ENCODE peak calls at places on chromosomes 6 and 20, in four cellular contexts. One of them, this sample, is unnamed.

GRCh38 chr20:8932192-8933150 is 136.4 kb upstream of the PLCB4 start:
- DNase-seq in neural progenitor cell: no peak
- DNase-seq in HCT116: no peak
- DNase-seq in PC-3: peak
- DNase-seq in this sample: peak

GRCh38 chr20:17295151-17295726 is 68.4 kb downstream of the PCSK2 start:
- DNase-seq in HCT116: no peak
- DNase-seq in PC-3: no peak
- DNase-seq in neural progenitor cell: no peak
- DNase-seq in this sample: no peak

GRCh38 chr6:43891072-43891870 is 121.3 kb downstream of the VEGFA start:
- DNase-seq in HCT116: no peak
- DNase-seq in neural progenitor cell: peak
- DNase-seq in PC-3: no peak
- DNase-seq in this sample: no peak

GRCh38 chr6:74690365-74690764 is 515.5 kb downstream of the COL12A1 start:
- DNase-seq in PC-3: no peak
- DNase-seq in neural progenitor cell: no peak
- DNase-seq in HCT116: no peak
- DNase-seq in this sample: no peak

GRCh38 chr20:58361549-58361948 is 27.5 kb upstream of the VAPB start:
- DNase-seq in neural progenitor cell: no peak
- DNase-seq in PC-3: peak
- DNase-seq in HCT116: no peak
- DNase-seq in this sample: peak

GRCh38 chr20:52826321-52826720 is 145.8 kb upstream of the TSHZ2 start:
- DNase-seq in HCT116: no peak
- DNase-seq in neural progenitor cell: no peak
- DNase-seq in PC-3: no peak
- DNase-seq in this sample: no peak

GRCh38 chr20:51221791-51222408 is 199.0 kb upstream of the KCNG1 start:
- DNase-seq in neural progenitor cell: peak
- DNase-seq in HCT116: peak
- DNase-seq in PC-3: peak
- DNase-seq in this sample: peak

GRCh38 chr20:51624157-51624731 is 81.7 kb upstream of the NFATC2 start:
- DNase-seq in neural progenitor cell: peak
- DNase-seq in PC-3: peak
- DNase-seq in HCT116: peak
- DNase-seq in this sample: peak

GRCh38 chr6:80789912-80790635 is 683.6 kb downstream of the BCKDHB start:
- DNase-seq in neural progenitor cell: no peak
- DNase-seq in PC-3: peak
- DNase-seq in HCT116: no peak
- DNase-seq in this sample: peak

GRCh38 chr6:140653985-140654384 is 1279.5 kb upstream of the CITED2 start:
- DNase-seq in PC-3: no peak
- DNase-seq in neural progenitor cell: no peak
- DNase-seq in HCT116: no peak
- DNase-seq in this sample: no peak

GRCh38 chr6:11727995-11728961 is 50.3 kb downstream of the ADTRP start:
- DNase-seq in PC-3: no peak
- DNase-seq in HCT116: no peak
- DNase-seq in neural progenitor cell: no peak
- DNase-seq in this sample: no peak

GRCh38 chr6:150303256-150303655 is 65.6 kb upstream of the IYD start:
- DNase-seq in HCT116: no peak
- DNase-seq in PC-3: no peak
- DNase-seq in neural progenitor cell: no peak
- DNase-seq in this sample: no peak

GRCh38 chr6:43758617-43759050 is 11.4 kb upstream of the VEGFA start:
- DNase-seq in PC-3: peak
- DNase-seq in HCT116: no peak
- DNase-seq in neural progenitor cell: peak
- DNase-seq in this sample: no peak

DNA sequence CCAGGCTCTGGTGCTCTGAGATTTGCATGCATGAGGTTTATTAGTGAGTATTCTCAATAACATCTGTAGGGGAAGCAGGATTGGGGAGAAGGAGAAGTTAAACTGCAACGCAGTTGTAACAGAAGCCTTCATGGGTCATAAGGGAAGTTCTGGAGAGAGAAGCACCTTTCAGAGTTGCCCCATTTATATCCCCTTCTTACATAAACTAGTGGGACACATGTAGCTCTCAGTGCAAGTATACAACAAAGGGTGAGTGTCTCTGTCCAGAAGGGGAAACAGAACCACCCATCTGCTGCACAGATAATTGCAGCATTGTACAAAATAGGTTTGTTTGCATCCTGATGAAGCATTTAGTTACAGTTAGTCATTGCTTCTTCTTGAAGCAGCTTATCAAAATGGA is 4.3 kb upstream of the ADGB start:
- DNase-seq in HCT116: no peak
- DNase-seq in neural progenitor cell: no peak
- DNase-seq in PC-3: no peak
- DNase-seq in this sample: no peak
- TF ChIP-seq EZH2 in HCT116: no peak
- TF ChIP-seq EZH2 in neural progenitor cell: no peak
- TF ChIP-seq EZH2 in PC-3: no peak
- TF ChIP-seq EZH2 in this sample: no peak

DNA sequence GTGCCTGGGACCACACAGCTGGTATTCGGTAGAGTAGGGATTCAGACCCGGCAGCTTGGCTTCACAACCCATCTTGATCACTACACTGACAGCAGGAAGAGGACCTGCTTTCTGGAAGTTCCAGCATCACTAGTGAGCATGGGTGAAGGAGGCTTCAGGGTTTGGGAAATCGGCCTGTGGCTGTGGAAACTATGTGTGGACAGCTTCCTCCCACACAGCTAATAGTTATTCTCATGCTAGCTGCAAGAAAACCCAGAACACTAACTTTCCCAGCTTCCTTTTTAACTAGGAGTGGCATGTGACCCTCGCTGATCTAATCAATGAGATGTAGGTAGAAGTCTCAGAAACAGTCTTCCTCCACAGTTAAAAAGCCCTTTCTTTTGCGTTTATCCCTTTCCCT is 36.3 kb upstream of the SIRPA start:
- DNase-seq in PC-3: no peak
- DNase-seq in neural progenitor cell: no peak
- DNase-seq in HCT116: no peak
- DNase-seq in this sample: peak
- H2AFZ ChIP-seq in PC-3: no peak
- H2AFZ ChIP-seq in neural progenitor cell: no peak
- H2AFZ ChIP-seq in HCT116: no peak
- H2AFZ ChIP-seq in this sample: no peak

GRCh38 chr6:33963351-33963750 is 159.5 kb upstream of the MLN start:
- DNase-seq in PC-3: no peak
- DNase-seq in HCT116: no peak
- DNase-seq in neural progenitor cell: no peak
- DNase-seq in this sample: no peak
- TF ChIP-seq EZH2phosphoT487 in PC-3: no peak
- TF ChIP-seq EZH2phosphoT487 in HCT116: no peak
- TF ChIP-seq EZH2phosphoT487 in neural progenitor cell: no peak
- TF ChIP-seq EZH2phosphoT487 in this sample: no peak

DNA sequence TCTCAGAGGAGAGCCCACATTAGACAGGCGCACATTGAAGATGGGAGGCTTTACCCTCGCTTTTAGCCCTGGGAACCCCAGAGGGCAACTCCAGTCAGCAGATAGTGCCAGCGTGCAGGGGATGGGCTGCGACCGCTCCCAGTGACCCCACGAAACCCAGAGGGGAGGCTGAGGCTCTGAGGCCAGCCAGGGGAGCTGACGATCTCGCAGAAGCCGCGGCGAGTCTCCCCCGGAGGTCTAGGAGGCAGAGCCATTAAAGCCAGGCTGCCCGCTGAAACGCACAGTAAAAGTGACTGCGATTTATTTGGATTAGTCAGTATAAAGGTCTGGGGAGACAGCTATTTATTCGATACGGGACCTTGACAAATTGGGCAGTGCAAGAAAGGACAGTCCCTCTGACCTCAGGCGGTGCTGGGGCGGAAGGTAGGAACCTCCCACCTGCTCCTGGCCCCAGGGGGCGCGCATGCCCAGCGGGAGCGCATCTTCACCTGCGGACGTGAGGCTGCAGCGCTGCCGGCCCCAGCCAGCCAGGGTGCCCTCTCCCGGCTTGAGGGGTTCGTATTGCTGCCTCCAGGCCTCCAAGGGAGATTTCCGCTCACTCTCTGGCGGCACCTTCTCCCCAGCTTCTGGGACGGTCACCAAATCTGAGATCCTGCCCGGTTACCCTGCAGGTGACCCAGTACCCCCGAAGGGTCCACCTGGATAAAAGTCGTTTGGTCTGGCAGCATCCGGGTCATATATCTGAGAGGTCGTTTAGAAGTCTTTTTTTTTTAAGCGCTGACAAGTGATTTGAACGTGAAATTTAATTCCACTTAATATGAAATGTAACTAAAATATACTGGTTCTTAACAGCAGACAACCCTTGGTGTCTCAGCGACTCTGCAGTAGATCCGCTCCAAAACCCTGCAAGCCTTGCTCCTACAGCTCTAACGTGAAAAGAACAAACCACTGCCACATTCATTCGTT is 34.0 kb upstream of the TCF21 start:
- DNase-seq in neural progenitor cell: peak
- DNase-seq in HCT116: no peak
- DNase-seq in PC-3: no peak
- DNase-seq in this sample: peak
- TF ChIP-seq EZH2 in neural progenitor cell: peak
- TF ChIP-seq EZH2 in HCT116: no peak
- TF ChIP-seq EZH2 in PC-3: no peak
- TF ChIP-seq EZH2 in this sample: peak

DNA sequence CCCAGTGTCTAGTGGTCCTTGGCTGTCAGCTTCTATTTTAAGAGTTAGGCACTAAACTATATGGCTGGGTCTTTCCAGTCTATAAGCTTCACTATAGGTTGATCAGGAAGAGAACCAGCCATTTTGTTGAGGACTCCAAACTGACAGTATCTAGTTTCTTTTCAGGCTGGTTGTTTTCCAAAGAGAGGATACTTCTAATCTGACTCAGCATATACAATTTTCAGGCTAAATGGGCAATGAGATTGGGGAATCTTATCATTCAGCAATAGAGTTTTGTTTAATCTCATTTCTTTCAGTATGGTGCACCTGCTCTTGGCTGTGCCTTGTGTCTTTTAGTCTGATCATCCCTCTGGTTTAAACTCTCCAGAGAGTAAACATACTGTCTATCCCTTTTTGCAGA is 20.4 kb upstream of the CTAGE9 start:
- DNase-seq in HCT116: no peak
- DNase-seq in neural progenitor cell: no peak
- DNase-seq in PC-3: no peak
- DNase-seq in this sample: peak
- H2AFZ ChIP-seq in HCT116: no peak
- H2AFZ ChIP-seq in neural progenitor cell: no peak
- H2AFZ ChIP-seq in PC-3: no peak
- H2AFZ ChIP-seq in this sample: peak

DNA sequence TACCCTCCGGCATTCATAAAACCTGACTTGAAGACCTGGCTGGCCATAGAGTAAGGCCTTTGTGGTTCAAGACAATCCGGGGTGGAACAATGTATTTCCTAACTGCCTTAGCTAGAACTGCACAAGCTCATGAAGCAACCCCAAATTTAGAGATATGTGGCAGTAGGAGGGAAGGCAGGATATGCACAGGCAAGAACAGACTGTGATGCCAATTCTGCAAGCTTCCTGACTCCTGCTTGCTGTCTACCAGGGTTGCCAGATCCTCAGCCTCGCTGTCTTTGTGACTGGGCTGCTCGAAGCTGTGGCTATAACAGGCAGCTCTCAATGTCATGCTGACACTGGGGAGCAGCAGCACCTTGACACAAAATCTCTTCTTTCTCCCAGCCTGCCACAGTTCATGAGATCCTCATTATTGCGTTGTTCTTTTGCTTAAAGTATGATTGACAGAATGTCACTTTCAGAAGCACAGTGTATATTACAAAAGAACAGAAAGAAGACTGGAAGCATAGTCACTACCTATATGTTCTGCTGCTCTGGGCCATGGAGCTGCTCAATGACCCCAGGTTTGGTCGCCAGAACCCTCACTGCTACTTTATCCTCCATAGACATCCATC is 18.3 kb upstream of the SHLD1 start:
- DNase-seq in HCT116: no peak
- DNase-seq in neural progenitor cell: no peak
- DNase-seq in PC-3: no peak
- DNase-seq in this sample: no peak
- TF ChIP-seq EZH2phosphoT487 in HCT116: no peak
- TF ChIP-seq EZH2phosphoT487 in neural progenitor cell: no peak
- TF ChIP-seq EZH2phosphoT487 in PC-3: no peak
- TF ChIP-seq EZH2phosphoT487 in this sample: no peak

GRCh38 chr20:32482251-32483220 is 102.6 kb downstream of the NOL4L start:
- DNase-seq in PC-3: peak
- DNase-seq in neural progenitor cell: peak
- DNase-seq in HCT116: no peak
- DNase-seq in this sample: peak
- TF ChIP-seq EZH2 in PC-3: no peak
- TF ChIP-seq EZH2 in neural progenitor cell: no peak
- TF ChIP-seq EZH2 in HCT116: no peak
- TF ChIP-seq EZH2 in this sample: no peak

GRCh38 chr6:133834472-133835170 is 54.3 kb upstream of the TCF21 start:
- DNase-seq in HCT116: no peak
- DNase-seq in neural progenitor cell: no peak
- DNase-seq in PC-3: no peak
- DNase-seq in this sample: no peak
- H2AFZ ChIP-seq in HCT116: no peak
- H2AFZ ChIP-seq in neural progenitor cell: no peak
- H2AFZ ChIP-seq in PC-3: no peak
- H2AFZ ChIP-seq in this sample: peak

DNA sequence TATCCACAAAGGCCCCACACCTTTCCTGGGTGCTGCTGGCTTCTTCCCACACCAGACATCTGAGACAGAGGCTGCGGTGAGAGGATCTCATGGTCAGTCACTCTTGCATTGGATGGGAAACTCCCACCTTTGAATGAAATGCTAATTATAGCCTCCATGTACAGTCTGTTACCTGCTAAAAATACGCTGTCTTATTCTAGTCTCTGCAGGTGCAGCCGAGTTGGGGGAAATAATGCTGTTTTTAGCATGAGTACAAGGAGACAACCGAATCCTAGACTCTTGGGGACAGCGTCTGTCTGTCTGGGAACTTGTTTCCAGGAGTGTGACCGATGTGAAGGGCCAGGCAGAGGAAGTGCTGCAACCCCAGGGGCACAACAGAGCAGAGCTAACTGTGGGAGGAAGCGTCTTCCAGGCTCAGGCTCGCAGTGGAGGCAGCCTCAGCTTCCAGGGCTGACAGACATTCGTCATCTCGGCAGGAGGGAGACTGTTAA is 286.2 kb downstream of the PREX1 start:
- DNase-seq in PC-3: no peak
- DNase-seq in HCT116: no peak
- DNase-seq in neural progenitor cell: no peak
- DNase-seq in this sample: no peak
- TF ChIP-seq EZH2phosphoT487 in PC-3: no peak
- TF ChIP-seq EZH2phosphoT487 in HCT116: no peak
- TF ChIP-seq EZH2phosphoT487 in neural progenitor cell: no peak
- TF ChIP-seq EZH2phosphoT487 in this sample: no peak

This sample was measured in GM23248.